ENCODE peak calls at places on chromosomes 2 and 18, in eight cellular contexts. P is tibial artery; F is lower leg skin; T is PC-9; J is A549; W is CD8-positive, alpha-beta T cell; S is sigmoid colon; N is psoas muscle. A is an unnamed sample.

GRCh38 chr2:170829016-170829415 is 12.3 kb downstream of the GAD1 start:
- DNase-seq in S (no peak), F (no peak), N (no peak), P (no peak), J (no peak), T (no peak), W (no peak), A (no peak)

GRCh38 chr2:174683392-174683759 is 80.9 kb downstream of the CHRNA1 start:
- DNase-seq in F (no peak), J (peak), T (no peak), N (no peak), W (peak), P (no peak), S (no peak), A (peak)

GRCh38 chr2:74834806-74835755 is 1.2 kb downstream of the HK2 start:
- DNase-seq in T (peak), W (peak), N (peak), P (peak), F (no peak), S (no peak), J (peak), A (peak)

GRCh38 chr18:6001867-6002266 is 106.5 kb upstream of the TMEM200C start:
- DNase-seq in P (no peak), T (no peak), W (no peak), F (no peak), N (no peak), J (no peak), S (no peak), A (peak)

GRCh38 chr2:100244881-100245605 is 77.3 kb downstream of the LONRF2 start:
- DNase-seq in S (no peak), J (no peak), N (no peak), T (no peak), P (no peak), F (no peak), W (no peak), A (peak)

GRCh38 chr2:171798156-171798815 is 95.8 kb downstream of the SLC25A12 start:
- DNase-seq in P (no peak), N (no peak), T (no peak), W (no peak), J (no peak), F (no peak), S (no peak), A (peak)

GRCh38 chr2:172084734-172085459 is 410 bp upstream of the DLX1 start:
- DNase-seq in N (peak), P (peak), T (peak), J (peak), S (peak), F (peak), W (no peak), A (peak)

GRCh38 chr18:7467708-7468466 is 99.2 kb upstream of the PTPRM start:
- DNase-seq in J (no peak), W (no peak), P (no peak), N (no peak), T (peak), S (no peak), F (no peak), A (no peak)

GRCh38 chr2:10163498-10164486 is 41.3 kb downstream of the RRM2 start:
- DNase-seq in P (no peak), F (no peak), N (no peak), T (no peak), W (no peak), J (no peak), S (no peak), A (no peak)

GRCh38 chr2:216971632-216972031 is 111.8 kb upstream of the TNP1 start:
- DNase-seq in N (no peak), T (no peak), S (no peak), J (no peak), W (no peak), F (no peak), P (peak), A (no peak)

GRCh38 chr2:69619725-69620124 is 23.8 kb downstream of the AAK1 start:
- DNase-seq in J (no peak), N (no peak), W (no peak), F (no peak), P (no peak), T (no peak), S (no peak), A (no peak)

GRCh38 chr2:184517402-184517801 is 80.9 kb upstream of the ZNF804A start:
- DNase-seq in N (no peak), T (no peak), W (no peak), P (no peak), J (no peak), F (no peak), S (no peak), A (no peak)

GRCh38 chr2:71801969-71802368 is 345.7 kb downstream of the CYP26B1 start:
- DNase-seq in S (peak), J (peak), P (peak), F (peak), T (peak), N (peak), W (no peak), A (peak)

DNA sequence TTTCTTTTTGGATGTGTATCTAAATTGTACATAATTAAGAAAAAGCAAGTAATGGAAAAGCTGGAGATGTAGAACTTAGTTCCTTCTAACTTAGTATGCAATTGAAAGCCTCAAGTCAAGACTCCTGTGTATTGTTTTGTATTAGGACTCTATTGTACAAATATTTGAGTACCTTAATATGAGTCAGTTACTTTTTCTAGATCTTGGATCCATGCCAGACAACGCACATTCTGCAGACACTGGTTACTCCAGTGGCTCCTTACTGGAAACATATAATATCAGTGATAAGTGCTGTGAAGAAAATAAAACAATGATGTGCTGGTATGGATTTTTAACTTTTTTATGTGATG is 1.5 kb downstream of the SLC39A10 start:
- DNase-seq in P (no peak), N (no peak), F (no peak), T (peak), W (no peak), J (peak), S (no peak), A (peak)
- H3K4me3 ChIP-seq in P (peak), N (peak), F (no peak), T (peak), W (peak), J (peak), S (peak), A (peak)

DNA sequence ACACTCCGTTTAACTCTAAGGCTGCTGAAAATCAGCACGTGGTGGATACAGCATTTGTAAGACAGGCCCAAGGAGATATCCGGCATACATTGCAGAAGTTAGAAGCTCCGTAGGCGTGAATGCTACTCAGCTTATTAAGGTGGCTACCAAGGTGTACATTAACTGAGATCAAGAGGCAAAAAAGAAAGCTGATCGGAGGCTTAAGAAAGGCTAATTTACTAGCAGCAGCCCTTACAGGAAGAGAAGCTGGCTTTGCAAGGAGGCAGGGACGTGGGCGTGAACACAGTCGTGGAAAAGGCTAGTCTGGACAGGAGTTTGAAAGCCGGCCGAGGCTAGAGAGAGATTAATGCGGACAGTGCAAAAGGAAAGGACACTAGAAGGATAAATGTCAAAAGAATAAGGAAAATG is 45.7 kb upstream of the SELENOI start:
- DNase-seq in J (no peak), T (peak), F (no peak), P (no peak), S (no peak), N (no peak), W (peak), A (peak)
- H3K4me3 ChIP-seq in J (no peak), T (peak), F (no peak), P (peak), S (peak), N (peak), W (peak), A (peak)

GRCh38 chr18:9719421-9719981 is 11.4 kb downstream of the RAB31 start:
- DNase-seq in S (peak), P (no peak), W (no peak), J (peak), F (peak), N (no peak), T (peak), A (peak)
- H3K4me3 ChIP-seq in S (peak), P (peak), W (no peak), J (peak), F (no peak), N (no peak), T (peak), A (peak)

GRCh38 chr2:133609664-133610063 is 41.4 kb upstream of the NCKAP5 start:
- DNase-seq in W (no peak), P (no peak), S (no peak), F (no peak), N (no peak), J (no peak), T (no peak), A (no peak)

GRCh38 chr2:133608291-133608690 is 40.0 kb upstream of the NCKAP5 start:
- DNase-seq in T (no peak), F (no peak), W (no peak), S (no peak), J (no peak), P (no peak), N (no peak), A (no peak)

GRCh38 chr2:133606616-133607015 is 38.4 kb upstream of the NCKAP5 start:
- DNase-seq in N (no peak), P (no peak), T (no peak), W (no peak), S (no peak), J (no peak), F (no peak), A (no peak)

GRCh38 chr2:133605031-133605773 is 36.9 kb upstream of the NCKAP5 start:
- DNase-seq in F (no peak), J (no peak), S (no peak), P (no peak), W (no peak), T (no peak), N (no peak), A (no peak)

DNA sequence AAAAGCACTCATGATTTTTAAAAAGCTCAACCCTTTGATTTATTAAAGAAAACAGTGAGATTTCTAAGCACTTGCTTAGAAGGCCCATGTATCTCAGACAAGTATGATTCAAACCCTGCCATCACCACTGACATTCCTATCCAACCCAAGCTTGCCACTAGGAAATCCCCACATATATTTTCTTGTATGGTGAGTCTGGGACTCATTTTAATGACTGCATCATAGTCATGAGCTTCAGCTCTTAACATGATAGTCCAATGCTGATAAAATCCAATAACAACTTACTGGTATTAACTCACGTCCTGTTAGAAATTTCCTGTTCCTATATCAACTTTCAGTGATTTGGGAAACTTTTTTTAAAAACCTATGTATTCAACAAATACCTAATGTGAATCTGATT is 39.4 kb upstream of the NCKAP5 start:
- DNase-seq in W (no peak), S (no peak), T (no peak), N (no peak), F (no peak), J (no peak), P (no peak), A (peak)
- H3K4me3 ChIP-seq in W (no peak), S (no peak), T (no peak), N (no peak), F (no peak), J (no peak), P (no peak), A (no peak)

GRCh38 chr2:130345611-130346010 is 2.9 kb downstream of the IMP4 start:
- DNase-seq in W (no peak), J (no peak), F (no peak), N (no peak), S (no peak), T (no peak), P (no peak), A (no peak)
- H3K4me3 ChIP-seq in W (no peak), J (no peak), F (no peak), N (no peak), S (no peak), T (no peak), P (no peak), A (no peak)

A was measured in astrocyte of the spinal cord.